ENCODE peak calls at places on chromosomes 3 and 15, in five cellular contexts. H is gastrocnemius medialis; Q is hypothalamus; P is activated effector memory CD4-positive, alpha-beta T cell treated with anti-CD3 and anti-CD28 coated beads, Interleukin-2, amount 50 U/mL, for 16 hours; X is ELR. C is an unnamed sample.

GRCh38 chr3:77605865-77606264 is 566.0 kb downstream of the ROBO2 start:
- DNase-seq in H (no peak), Q (no peak), P (no peak), X (no peak), C (no peak)

GRCh38 chr3:140242818-140243276 is 307.9 kb downstream of the CLSTN2 start:
- DNase-seq in H (peak; percentile 48), Q (no peak), P (no peak), X (no peak), C (no peak)

GRCh38 chr3:64093825-64094712 is 70.8 kb upstream of the PSMD6 start:
- DNase-seq in H (no peak), Q (no peak), P (no peak), X (peak; percentile 48), C (no peak)

GRCh38 chr3:186532641-186533072 is 11.5 kb downstream of the CRYGS start:
- DNase-seq in H (no peak), Q (no peak), P (no peak), X (no peak), C (no peak)

GRCh38 chr15:66496951-66497501 is 536 bp downstream of the SNAPC5 start:
- DNase-seq in H (no peak), Q (no peak), P (no peak), X (peak; percentile 33), C (no peak)

GRCh38 chr3:4741404-4742307 is 237.6 kb upstream of the BHLHE40 start:
- DNase-seq in H (peak; percentile 76), Q (no peak), P (no peak), X (peak; percentile 91), C (no peak)

GRCh38 chr3:120766576-120766975 is 24.0 kb downstream of the GTF2E1 start:
- DNase-seq in H (no peak), Q (no peak), P (no peak), X (no peak), C (no peak)

GRCh38 chr15:59247364-59247763 is 40.7 kb downstream of the LDHAL6B start:
- DNase-seq in H (peak; percentile 16), Q (peak; percentile 49), P (peak; percentile 74), X (peak; percentile 80), C (no peak)

GRCh38 chr15:66864871-66865281 is 162.8 kb downstream of the SMAD6 start:
- DNase-seq in H (no peak), Q (no peak), P (peak; percentile 57), X (no peak), C (no peak)

GRCh38 chr3:194139085-194139976 is 3.4 kb downstream of the HES1 start:
- DNase-seq in H (no peak), Q (no peak), P (no peak), X (peak; percentile 55), C (no peak)

GRCh38 chr3:147797095-147797494 is 387.9 kb downstream of the ZIC1 start:
- DNase-seq in H (no peak), Q (no peak), P (no peak), X (no peak), C (no peak)

GRCh38 chr15:94692697-94693096 is 461.3 kb downstream of the MCTP2 start:
- DNase-seq in H (no peak), Q (no peak), P (no peak), X (no peak), C (no peak)

GRCh38 chr15:33116218-33116617 is 78.3 kb downstream of the FMN1 start:
- DNase-seq in H (no peak), Q (no peak), P (no peak), X (no peak), C (no peak)

GRCh38 chr3:106114220-106114619 is 245.4 kb upstream of the CBLB start:
- DNase-seq in H (no peak), Q (no peak), P (no peak), X (peak; percentile 59), C (no peak)

GRCh38 chr15:45703670-45704328 is 69.0 kb downstream of the SQOR start:
- DNase-seq in H (no peak), Q (no peak), P (no peak), X (no peak), C (no peak)

GRCh38 chr3:149969110-149969944 is 1.4 kb downstream of the PFN2 start:
- DNase-seq in H (peak; percentile 75), Q (peak; percentile 45), P (no peak), X (peak; percentile 95), C (no peak)

GRCh38 chr3:158743664-158744566 is 11.7 kb upstream of the RARRES1 start:
- DNase-seq in H (no peak), Q (no peak), P (no peak), X (no peak), C (no peak)

GRCh38 chr3:146164071-146164470 is 3.1 kb upstream of the PLOD2 start:
- DNase-seq in H (no peak), Q (no peak), P (no peak), X (peak; percentile 79), C (no peak)

GRCh38 chr3:32743934-32744333 is 58.9 kb downstream of the CNOT10 start:
- DNase-seq in H (no peak), Q (no peak), P (no peak), X (no peak), C (no peak)

GRCh38 chr15:78808550-78808949 is 2.7 kb downstream of the ADAMTS7 start:
- DNase-seq in H (no peak), Q (no peak), P (no peak), X (peak; percentile 49), C (no peak)

GRCh38 chr3:119418641-119419040 is 44.8 kb downstream of the TMEM39A start:
- DNase-seq in H (no peak), Q (no peak), P (no peak), X (peak; percentile 19), C (no peak)

GRCh38 chr3:118772036-118773030 is 262.3 kb downstream of the IGSF11 start:
- DNase-seq in H (no peak), Q (no peak), P (no peak), X (no peak), C (no peak)

GRCh38 chr15:63501256-63502089 is 2.9 kb upstream of the USP3 start:
- DNase-seq in H (peak; percentile 63), Q (peak; percentile 45), P (peak; percentile 85), X (peak; percentile 91), C (no peak)

GRCh38 chr3:150253622-150254021 is 154.5 kb upstream of the TSC22D2 start:
- DNase-seq in H (peak; percentile 66), Q (no peak), P (no peak), X (peak; percentile 17), C (peak; percentile 64)

GRCh38 chr3:155382396-155383042 is 89.0 kb upstream of the STRIT1 start:
- DNase-seq in H (peak; percentile 38), Q (peak; percentile 47), P (no peak), X (peak; percentile 75), C (no peak)

GRCh38 chr15:38072007-38072506 is 137.6 kb downstream of the TMCO5A start:
- DNase-seq in H (peak; percentile 12), Q (no peak), P (no peak), X (no peak), C (peak; percentile 56)

GRCh38 chr3:195887670-195888069 is 20.7 kb downstream of the TNK2 start:
- DNase-seq in H (no peak), Q (no peak), P (no peak), X (no peak), C (no peak)

GRCh38 chr3:190172751-190173150 is 52.1 kb upstream of the P3H2 start:
- DNase-seq in H (no peak), Q (no peak), P (no peak), X (peak; percentile 68), C (no peak)

GRCh38 chr15:61227269-61228024 is 1.7 kb downstream of the RORA start:
- DNase-seq in H (peak; percentile 24), Q (peak; percentile 9), P (no peak), X (peak; percentile 77), C (no peak)

GRCh38 chr3:170244566-170244965 is 22.3 kb downstream of the PRKCI start:
- DNase-seq in H (no peak), Q (no peak), P (no peak), X (no peak), C (no peak)

C was measured in CD14-positive monocyte.